ENCODE peak calls at places on chromosomes 4 and X, in six cellular contexts. One of them, this sample, is unnamed.

GRCh38 chr4:161359491-161359890 is 804.3 kb downstream of the FSTL5 start:
- DNase-seq in K562: no peak
- DNase-seq in GM12878: peak
- DNase-seq in HepG2: no peak
- DNase-seq in SK-N-SH: no peak
- DNase-seq in H1: no peak
- DNase-seq in this sample: no peak

GRCh38 chrX:151825927-151826471 is 86.7 kb upstream of the MAGEA4 start:
- DNase-seq in K562: peak
- DNase-seq in GM12878: no peak
- DNase-seq in HepG2: no peak
- DNase-seq in SK-N-SH: no peak
- DNase-seq in H1: no peak
- DNase-seq in this sample: no peak

GRCh38 chrX:108732630-108733321 is 3.6 kb downstream of the IRS4 start:
- DNase-seq in K562: no peak
- DNase-seq in GM12878: no peak
- DNase-seq in HepG2: no peak
- DNase-seq in SK-N-SH: peak
- DNase-seq in H1: no peak
- DNase-seq in this sample: no peak

GRCh38 chrX:53682885-53683555 is 3.5 kb downstream of the HUWE1 start:
- DNase-seq in K562: peak
- DNase-seq in GM12878: no peak
- DNase-seq in HepG2: peak
- DNase-seq in SK-N-SH: peak
- DNase-seq in H1: no peak
- DNase-seq in this sample: no peak

GRCh38 chr4:71907782-71908181 is 123.9 kb upstream of the GC start:
- DNase-seq in K562: no peak
- DNase-seq in GM12878: no peak
- DNase-seq in HepG2: no peak
- DNase-seq in SK-N-SH: no peak
- DNase-seq in H1: no peak
- DNase-seq in this sample: no peak

GRCh38 chr4:21410372-21410771 is 538.2 kb downstream of the KCNIP4 start:
- DNase-seq in K562: no peak
- DNase-seq in GM12878: no peak
- DNase-seq in HepG2: no peak
- DNase-seq in SK-N-SH: no peak
- DNase-seq in H1: no peak
- DNase-seq in this sample: no peak

GRCh38 chrX:151359931-151360871 is 36.8 kb upstream of the VMA21 start:
- DNase-seq in K562: peak
- DNase-seq in GM12878: no peak
- DNase-seq in HepG2: peak
- DNase-seq in SK-N-SH: peak
- DNase-seq in H1: no peak
- DNase-seq in this sample: no peak

GRCh38 chr4:94947681-94948108 is 189.9 kb downstream of the BMPR1B start:
- DNase-seq in K562: no peak
- DNase-seq in GM12878: no peak
- DNase-seq in HepG2: no peak
- DNase-seq in SK-N-SH: no peak
- DNase-seq in H1: no peak
- DNase-seq in this sample: no peak

GRCh38 chr4:87497141-87497540 is 32.0 kb downstream of the SPARCL1 start:
- DNase-seq in K562: peak
- DNase-seq in GM12878: no peak
- DNase-seq in HepG2: no peak
- DNase-seq in SK-N-SH: no peak
- DNase-seq in H1: no peak
- DNase-seq in this sample: no peak

DNA sequence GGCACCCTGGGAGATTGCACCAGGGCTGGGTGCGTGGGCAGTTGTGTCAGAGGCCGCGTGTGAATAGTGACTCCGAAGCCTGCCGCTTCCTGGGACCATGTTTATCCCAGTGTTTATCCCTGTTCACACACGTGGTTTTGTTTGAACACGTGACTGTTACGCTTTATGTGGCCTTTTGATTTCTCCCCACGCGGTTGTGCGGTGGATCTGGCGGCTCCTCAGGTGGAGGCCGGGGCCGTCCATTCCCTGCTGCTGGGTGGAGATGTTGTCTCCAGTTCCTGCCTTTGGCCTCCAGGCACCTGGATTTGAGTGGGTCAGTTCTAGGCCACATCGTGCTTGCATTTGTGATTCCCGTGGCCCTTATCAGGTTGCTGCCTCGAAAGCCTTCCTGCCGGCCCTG is 35.1 kb downstream of the NELFA start:
- DNase-seq in K562: no peak
- DNase-seq in GM12878: no peak
- DNase-seq in HepG2: no peak
- DNase-seq in SK-N-SH: no peak
- DNase-seq in H1: no peak
- DNase-seq in this sample: no peak
- TF ChIP-seq GABPA in K562: no peak
- TF ChIP-seq GABPA in GM12878: no peak
- TF ChIP-seq GABPA in HepG2: no peak
- TF ChIP-seq GABPA in SK-N-SH: no peak
- TF ChIP-seq GABPA in H1: no peak
- TF ChIP-seq GABPA in this sample: no peak

GRCh38 chr4:151745727-151746231 is 15.0 kb downstream of the GATB start:
- DNase-seq in K562: peak
- DNase-seq in GM12878: no peak
- DNase-seq in HepG2: no peak
- DNase-seq in SK-N-SH: no peak
- DNase-seq in H1: no peak
- DNase-seq in this sample: no peak
- TF ChIP-seq GABPA in K562: no peak
- TF ChIP-seq GABPA in GM12878: no peak
- TF ChIP-seq GABPA in HepG2: no peak
- TF ChIP-seq GABPA in SK-N-SH: no peak
- TF ChIP-seq GABPA in H1: no peak
- TF ChIP-seq GABPA in this sample: no peak

GRCh38 chrX:134741801-134742200 is 83.5 kb upstream of the PLAC1 start:
- DNase-seq in K562: no peak
- DNase-seq in GM12878: no peak
- DNase-seq in HepG2: no peak
- DNase-seq in SK-N-SH: no peak
- DNase-seq in H1: no peak
- DNase-seq in this sample: no peak

GRCh38 chrX:134736351-134736750 is 78.1 kb upstream of the PLAC1 start:
- DNase-seq in K562: no peak
- DNase-seq in GM12878: no peak
- DNase-seq in HepG2: no peak
- DNase-seq in SK-N-SH: no peak
- DNase-seq in H1: no peak
- DNase-seq in this sample: no peak

GRCh38 chrX:134737061-134737460 is 78.8 kb upstream of the PLAC1 start:
- DNase-seq in K562: no peak
- DNase-seq in GM12878: no peak
- DNase-seq in HepG2: no peak
- DNase-seq in SK-N-SH: no peak
- DNase-seq in H1: no peak
- DNase-seq in this sample: no peak

GRCh38 chrX:134737721-134738369 is 79.6 kb upstream of the PLAC1 start:
- DNase-seq in K562: peak
- DNase-seq in GM12878: no peak
- DNase-seq in HepG2: no peak
- DNase-seq in SK-N-SH: no peak
- DNase-seq in H1: no peak
- DNase-seq in this sample: no peak

GRCh38 chrX:134738986-134739744 is 80.9 kb upstream of the PLAC1 start:
- DNase-seq in K562: no peak
- DNase-seq in GM12878: no peak
- DNase-seq in HepG2: no peak
- DNase-seq in SK-N-SH: no peak
- DNase-seq in H1: no peak
- DNase-seq in this sample: no peak
- TF ChIP-seq GABPA in K562: no peak
- TF ChIP-seq GABPA in GM12878: no peak
- TF ChIP-seq GABPA in HepG2: no peak
- TF ChIP-seq GABPA in SK-N-SH: no peak
- TF ChIP-seq GABPA in H1: no peak
- TF ChIP-seq GABPA in this sample: no peak

DNA sequence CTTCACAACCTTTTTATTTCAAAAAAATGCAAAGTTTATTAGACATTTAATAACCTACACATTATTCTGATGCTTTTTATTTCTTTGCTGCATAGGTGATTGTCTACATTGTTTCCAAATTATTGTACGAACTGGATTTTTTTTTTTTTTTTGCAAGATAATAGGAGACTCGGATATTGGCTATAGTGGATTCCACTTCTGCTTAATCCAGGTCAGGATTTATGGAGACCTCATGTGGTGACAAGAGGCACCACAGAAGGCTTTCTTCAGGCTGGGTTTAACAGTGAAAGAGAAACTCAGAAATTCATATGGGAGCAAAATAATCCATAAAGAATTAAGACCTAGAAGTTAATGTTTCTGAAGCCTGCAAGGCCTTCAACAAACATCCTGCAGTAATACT is 2.4 kb upstream of the SLIT2 start:
- DNase-seq in K562: no peak
- DNase-seq in GM12878: no peak
- DNase-seq in HepG2: no peak
- DNase-seq in SK-N-SH: peak
- DNase-seq in H1: no peak
- DNase-seq in this sample: no peak
- TF ChIP-seq GABPA in K562: no peak
- TF ChIP-seq GABPA in GM12878: no peak
- TF ChIP-seq GABPA in HepG2: no peak
- TF ChIP-seq GABPA in SK-N-SH: no peak
- TF ChIP-seq GABPA in H1: no peak
- TF ChIP-seq GABPA in this sample: no peak

GRCh38 chrX:125150231-125150630 is 169.4 kb upstream of the TEX13C start:
- DNase-seq in K562: peak
- DNase-seq in GM12878: no peak
- DNase-seq in HepG2: no peak
- DNase-seq in SK-N-SH: no peak
- DNase-seq in H1: no peak
- DNase-seq in this sample: no peak
- TF ChIP-seq GABPA in K562: no peak
- TF ChIP-seq GABPA in GM12878: no peak
- TF ChIP-seq GABPA in HepG2: no peak
- TF ChIP-seq GABPA in SK-N-SH: no peak
- TF ChIP-seq GABPA in H1: no peak
- TF ChIP-seq GABPA in this sample: no peak

GRCh38 chr4:105241456-105241855 is 94.8 kb downstream of the TET2 start:
- DNase-seq in K562: no peak
- DNase-seq in GM12878: no peak
- DNase-seq in HepG2: no peak
- DNase-seq in SK-N-SH: no peak
- DNase-seq in H1: no peak
- DNase-seq in this sample: no peak
- TF ChIP-seq GABPA in K562: no peak
- TF ChIP-seq GABPA in GM12878: no peak
- TF ChIP-seq GABPA in HepG2: no peak
- TF ChIP-seq GABPA in SK-N-SH: no peak
- TF ChIP-seq GABPA in H1: no peak
- TF ChIP-seq GABPA in this sample: no peak

GRCh38 chr4:3660086-3660927 is 105.9 kb upstream of the ADRA2C start:
- DNase-seq in K562: no peak
- DNase-seq in GM12878: no peak
- DNase-seq in HepG2: no peak
- DNase-seq in SK-N-SH: no peak
- DNase-seq in H1: no peak
- DNase-seq in this sample: no peak

GRCh38 chr4:3662516-3662915 is 103.7 kb upstream of the ADRA2C start:
- DNase-seq in K562: no peak
- DNase-seq in GM12878: no peak
- DNase-seq in HepG2: no peak
- DNase-seq in SK-N-SH: no peak
- DNase-seq in H1: no peak
- DNase-seq in this sample: no peak

GRCh38 chr4:3663791-3664190 is 102.4 kb upstream of the ADRA2C start:
- DNase-seq in K562: no peak
- DNase-seq in GM12878: no peak
- DNase-seq in HepG2: no peak
- DNase-seq in SK-N-SH: no peak
- DNase-seq in H1: no peak
- DNase-seq in this sample: no peak

GRCh38 chr4:3660928-3661515 is 105.2 kb upstream of the ADRA2C start:
- DNase-seq in K562: no peak
- DNase-seq in GM12878: no peak
- DNase-seq in HepG2: no peak
- DNase-seq in SK-N-SH: no peak
- DNase-seq in H1: no peak
- DNase-seq in this sample: no peak

DNA sequence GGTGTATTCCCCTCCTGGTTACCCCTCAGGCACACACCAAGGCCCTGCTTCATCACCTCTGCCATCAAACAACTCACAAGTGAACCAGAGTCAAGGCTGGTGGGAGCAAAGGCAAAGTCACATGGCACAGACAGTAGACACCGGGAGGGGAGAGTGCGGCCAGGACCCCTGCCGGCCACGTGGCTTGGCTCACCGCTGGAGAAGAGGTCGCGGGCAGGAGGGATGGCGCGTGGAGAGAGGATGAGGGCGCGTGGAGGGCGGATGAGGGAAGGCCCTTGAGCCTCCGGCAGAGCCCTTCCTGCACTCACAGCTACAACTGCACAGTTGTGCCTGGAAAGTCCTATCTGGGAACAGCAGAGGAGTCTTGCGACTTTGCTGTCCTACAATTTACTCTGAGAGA is 104.2 kb upstream of the ADRA2C start:
- DNase-seq in K562: no peak
- DNase-seq in GM12878: no peak
- DNase-seq in HepG2: no peak
- DNase-seq in SK-N-SH: no peak
- DNase-seq in H1: no peak
- DNase-seq in this sample: no peak
- TF ChIP-seq GABPA in K562: no peak
- TF ChIP-seq GABPA in GM12878: no peak
- TF ChIP-seq GABPA in HepG2: no peak
- TF ChIP-seq GABPA in SK-N-SH: no peak
- TF ChIP-seq GABPA in H1: no peak
- TF ChIP-seq GABPA in this sample: no peak

GRCh38 chr4:6907658-6908191 is 1.9 kb upstream of the TBC1D14 start:
- DNase-seq in K562: peak
- DNase-seq in GM12878: no peak
- DNase-seq in HepG2: no peak
- DNase-seq in SK-N-SH: peak
- DNase-seq in H1: no peak
- DNase-seq in this sample: no peak
- TF ChIP-seq GABPA in K562: no peak
- TF ChIP-seq GABPA in GM12878: no peak
- TF ChIP-seq GABPA in HepG2: peak
- TF ChIP-seq GABPA in SK-N-SH: no peak
- TF ChIP-seq GABPA in H1: no peak
- TF ChIP-seq GABPA in this sample: no peak

This sample was measured in HL-60.